ENCODE peak calls at places on chromosomes 5 and 9, in seven cellular contexts. P, O, J, T, F, U and X are unnamed samples.

GRCh38 chr9:104923289-104923688 is 4.7 kb downstream of the ABCA1 start:
- DNase-seq in P (no peak), O (peak; percentile 95), J (no peak), T (no peak), F (peak; percentile 65), U (no peak), X (no peak)

GRCh38 chr5:40121236-40121635 is 558.5 kb upstream of the PTGER4 start:
- DNase-seq in P (no peak), O (no peak), J (no peak), T (no peak), F (no peak), U (no peak), X (no peak)

GRCh38 chr9:107983191-107983603 is 493.6 kb upstream of the KLF4 start:
- DNase-seq in P (peak; percentile 74), O (peak; percentile 23), J (no peak), T (no peak), F (peak; percentile 19), U (no peak), X (no peak)

GRCh38 chr5:3107118-3107517 is 355.6 kb upstream of the IRX2 start:
- DNase-seq in P (no peak), O (no peak), J (no peak), T (no peak), F (no peak), U (no peak), X (no peak)

GRCh38 chr9:92535940-92536850 is at the start of gene ECM2:
- DNase-seq in P (no peak), O (peak; percentile 72), J (no peak), T (no peak), F (peak; percentile 77), U (no peak), X (no peak)

GRCh38 chr9:126962336-126962735 is 47.8 kb downstream of the RALGPS1 start:
- DNase-seq in P (no peak), O (no peak), J (no peak), T (no peak), F (no peak), U (no peak), X (no peak)

GRCh38 chr9:105466898-105467455 is 19.1 kb downstream of the FSD1L start:
- DNase-seq in P (no peak), O (peak; percentile 39), J (no peak), T (no peak), F (no peak), U (no peak), X (no peak)

GRCh38 chr9:33765411-33765810 is 29.9 kb upstream of the PRSS3 start:
- DNase-seq in P (peak; percentile 94), O (peak; percentile 52), J (no peak), T (peak; percentile 75), F (no peak), U (no peak), X (no peak)

GRCh38 chr9:90848866-90849265 is 47.2 kb downstream of the SYK start:
- DNase-seq in P (no peak), O (no peak), J (no peak), T (no peak), F (no peak), U (no peak), X (no peak)

GRCh38 chr5:177405312-177405711 is 4.1 kb downstream of the F12 start:
- DNase-seq in P (no peak), O (no peak), J (no peak), T (no peak), F (no peak), U (no peak), X (no peak)
- TF ChIP-seq CTCF in P (no peak), O (no peak), J (no peak), T (no peak), F (no peak), U (no peak), X (no peak)

DNA sequence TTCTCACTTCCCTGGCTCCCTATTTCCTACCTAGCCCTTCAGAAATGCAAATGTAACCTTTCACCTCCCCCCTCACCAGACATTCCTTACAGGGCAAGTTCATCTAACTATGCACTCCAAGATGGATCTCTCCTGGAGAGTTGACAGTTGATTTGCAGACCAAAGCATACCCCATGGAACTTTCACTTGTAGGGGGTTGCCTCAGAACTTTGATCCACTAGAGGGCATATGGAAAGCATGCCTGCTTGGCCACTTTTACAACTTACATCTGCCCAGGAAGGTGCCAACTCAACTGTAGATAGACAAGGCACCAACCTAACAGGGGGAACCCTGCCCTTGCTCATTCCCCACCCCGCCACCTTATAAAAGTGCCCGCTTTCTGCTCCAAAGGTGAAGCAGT is 187.8 kb downstream of the NXNL2 start:
- DNase-seq in P (peak; percentile 56), O (peak; percentile 55), J (no peak), T (peak; percentile 53), F (no peak), U (no peak), X (no peak)
- TF ChIP-seq CTCF in P (peak; percentile 57), O (peak; percentile 63), J (no peak), T (peak; percentile 44), F (peak; percentile 50), U (no peak), X (peak; percentile 9)

GRCh38 chr9:110429453-110429852 is 91.8 kb upstream of the TXNDC8 start:
- DNase-seq in P (no peak), O (peak; percentile 37), J (no peak), T (no peak), F (no peak), U (no peak), X (no peak)
- TF ChIP-seq CTCF in P (no peak), O (peak; percentile 57), J (no peak), T (no peak), F (peak; percentile 2), U (no peak), X (no peak)

GRCh38 chr5:96520345-96520744 is 87.3 kb upstream of the PCSK1 start:
- DNase-seq in P (no peak), O (no peak), J (no peak), T (no peak), F (no peak), U (no peak), X (no peak)

GRCh38 chr5:96517294-96517693 is 84.2 kb upstream of the PCSK1 start:
- DNase-seq in P (no peak), O (peak; percentile 38), J (no peak), T (peak; percentile 62), F (peak; percentile 64), U (no peak), X (no peak)

DNA sequence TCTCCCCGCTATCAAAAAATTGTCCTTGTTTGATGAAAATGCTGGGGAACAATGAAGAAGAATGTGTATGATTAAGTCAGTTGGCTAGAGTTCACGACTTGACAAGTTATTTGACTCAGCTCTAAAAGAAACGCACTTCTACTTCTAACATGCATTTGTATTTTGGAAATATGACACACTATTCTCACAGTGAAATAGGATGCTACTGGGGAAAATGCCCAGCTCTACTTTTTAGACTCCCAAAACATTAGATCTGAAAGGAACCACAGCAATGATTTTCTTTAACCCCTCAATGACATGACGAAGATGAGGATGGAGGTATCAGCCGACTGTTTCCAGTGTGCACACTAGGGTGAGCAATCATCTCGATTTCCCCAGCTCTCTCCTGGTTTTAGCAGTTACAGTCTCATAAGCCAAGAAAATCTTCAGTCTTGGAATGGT is 83.6 kb upstream of the PCSK1 start:
- DNase-seq in P (no peak), O (no peak), J (no peak), T (no peak), F (no peak), U (no peak), X (no peak)
- TF ChIP-seq CTCF in P (no peak), O (no peak), J (no peak), T (no peak), F (no peak), U (no peak), X (no peak)

DNA sequence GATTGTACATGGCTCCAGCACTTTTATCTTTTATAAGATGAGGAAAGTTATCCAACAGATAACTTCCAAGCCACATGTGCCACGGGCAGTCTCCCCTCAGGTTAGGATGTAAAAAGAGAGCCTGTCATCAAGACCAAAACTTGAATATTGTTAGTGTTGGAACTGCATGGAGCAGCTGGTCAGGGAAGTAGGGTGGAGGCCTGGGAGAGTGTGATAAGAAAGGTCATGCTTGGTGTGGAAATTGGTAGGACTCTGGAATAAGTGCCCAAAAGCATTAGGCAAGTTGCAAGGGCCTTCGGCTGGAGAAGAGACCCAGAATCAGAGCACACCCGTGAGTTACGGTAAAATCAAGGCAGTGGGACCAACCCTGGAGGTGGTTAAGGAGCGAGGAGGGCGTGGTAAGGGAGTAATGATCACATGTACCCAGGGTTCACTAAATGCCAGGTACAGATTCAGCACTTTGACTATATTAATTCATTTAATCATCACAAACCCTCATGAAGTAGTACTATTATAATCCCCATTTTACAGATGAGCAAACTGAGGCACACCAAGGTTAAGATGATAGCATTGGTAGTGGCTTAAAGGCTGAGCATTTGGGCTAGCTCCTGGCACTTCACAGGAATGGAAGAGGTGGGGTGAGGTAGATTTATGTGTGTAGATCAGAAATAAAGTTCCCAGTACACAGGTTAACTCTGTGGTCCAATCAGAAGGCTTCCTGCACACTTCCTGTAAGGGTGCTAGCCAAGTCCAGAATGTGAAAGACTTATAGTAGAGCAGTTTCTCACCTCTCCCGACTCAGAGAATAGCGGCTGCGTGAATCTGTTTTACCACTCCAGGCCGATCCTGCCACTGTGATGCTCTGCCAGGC is 96.5 kb upstream of the ZNF608 start:
- DNase-seq in P (no peak), O (no peak), J (no peak), T (no peak), F (no peak), U (peak; percentile 73), X (no peak)
- TF ChIP-seq CTCF in P (no peak), O (no peak), J (no peak), T (no peak), F (no peak), U (no peak), X (no peak)

DNA sequence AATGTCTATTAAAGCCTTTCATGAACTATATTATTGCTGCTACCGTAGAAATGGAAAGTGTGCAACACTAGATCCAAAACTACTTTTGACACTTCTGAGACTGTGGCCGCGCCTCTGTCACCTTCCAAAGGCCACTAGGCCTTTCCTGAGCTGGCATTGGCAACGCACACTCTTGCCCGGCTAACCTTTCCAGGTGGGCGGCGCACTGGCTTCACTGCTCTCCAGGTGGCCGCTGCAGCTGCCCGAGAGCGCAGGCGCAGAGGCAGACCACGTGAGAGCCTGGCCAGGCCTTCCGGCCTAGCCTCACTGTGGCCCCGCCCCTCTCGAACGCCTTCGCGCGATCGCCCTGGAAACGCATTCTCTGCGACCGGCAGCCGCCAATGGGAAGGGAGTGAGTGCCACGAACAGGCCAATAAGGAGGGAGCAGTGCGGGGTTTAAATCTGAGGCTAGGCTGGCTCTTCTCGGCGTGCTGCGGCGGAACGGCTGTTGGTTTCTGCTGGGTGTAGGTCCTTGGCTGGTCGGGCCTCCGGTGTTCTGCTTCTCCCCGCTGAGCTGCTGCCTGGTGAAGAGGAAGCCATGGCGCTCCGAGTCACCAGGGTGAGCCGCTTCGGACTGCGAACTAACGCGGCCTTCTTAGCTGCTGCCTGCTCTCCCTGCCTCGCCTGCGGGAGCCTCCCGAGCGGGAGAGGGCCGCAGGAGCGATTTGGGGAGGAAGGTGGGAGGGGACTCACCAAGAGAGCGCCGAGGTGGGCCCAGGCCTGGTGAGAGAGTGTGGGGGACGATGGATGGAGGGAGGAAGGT is at the start of gene CCNB1:
- DNase-seq in P (peak; percentile 95), O (peak; percentile 98), J (peak; percentile 96), T (peak; percentile 98), F (peak; percentile 86), U (peak; percentile 94), X (peak; percentile 98)
- TF ChIP-seq CTCF in P (no peak), O (no peak), J (no peak), T (no peak), F (no peak), U (no peak), X (peak; percentile 28)